ENCODE peak calls at places on chromosome 4, in ten cellular contexts. T, K, W, Q, L, G, H, F, J and V are unnamed samples.

GRCh38 chr4:24131954-24132673 is 242.3 kb upstream of the PPARGC1A start:
- DNase-seq in T (no peak), K (no peak), W (no peak), Q (no peak), L (no peak), G (no peak), H (no peak), F (no peak), J (no peak), V (no peak)

GRCh38 chr4:4901877-4902276 is 42.4 kb downstream of the MSX1 start:
- DNase-seq in T (no peak), K (peak; percentile 5), W (no peak), Q (no peak), L (no peak), G (no peak), H (no peak), F (no peak), J (no peak), V (peak; percentile 57)

GRCh38 chr4:122334828-122335227 is 44.0 kb upstream of the ADAD1 start:
- DNase-seq in T (no peak), K (no peak), W (no peak), Q (no peak), L (no peak), G (peak; percentile 51), H (no peak), F (no peak), J (no peak), V (no peak)

GRCh38 chr4:72418458-72418857 is 150.6 kb downstream of the ADAMTS3 start:
- DNase-seq in T (peak; percentile 90), K (no peak), W (peak; percentile 57), Q (no peak), L (no peak), G (peak; percentile 43), H (no peak), F (peak; percentile 64), J (no peak), V (no peak)

GRCh38 chr4:100067255-100067654 is 117.2 kb upstream of the H2AZ1 start:
- DNase-seq in T (no peak), K (no peak), W (no peak), Q (no peak), L (no peak), G (no peak), H (no peak), F (no peak), J (no peak), V (no peak)

GRCh38 chr4:150231108-150231770 is 153.0 kb downstream of the DCLK2 start:
- DNase-seq in T (peak; percentile 24), K (peak; percentile 40), W (no peak), Q (no peak), L (no peak), G (no peak), H (no peak), F (no peak), J (no peak), V (no peak)

GRCh38 chr4:81466841-81467671 is 4.7 kb downstream of the RASGEF1B start:
- DNase-seq in T (peak; percentile 81), K (peak; percentile 53), W (no peak), Q (peak; percentile 23), L (peak; percentile 67), G (peak; percentile 87), H (peak; percentile 74), F (no peak), J (peak; percentile 20), V (peak; percentile 90)

GRCh38 chr4:80161413-80162058 is 35.8 kb upstream of the PRDM8 start:
- DNase-seq in T (no peak), K (no peak), W (no peak), Q (no peak), L (no peak), G (no peak), H (no peak), F (no peak), J (no peak), V (no peak)

GRCh38 chr4:105633241-105633640 is 75.2 kb downstream of the INTS12 start:
- DNase-seq in T (no peak), K (no peak), W (no peak), Q (no peak), L (no peak), G (no peak), H (no peak), F (no peak), J (no peak), V (no peak)

GRCh38 chr4:143085224-143085623 is 99.5 kb upstream of the USP38 start:
- DNase-seq in T (peak; percentile 30), K (peak; percentile 2), W (no peak), Q (no peak), L (no peak), G (peak; percentile 72), H (no peak), F (no peak), J (no peak), V (no peak)

GRCh38 chr4:66169341-66169740 is 499.1 kb upstream of the EPHA5 start:
- DNase-seq in T (no peak), K (peak; percentile 4), W (no peak), Q (no peak), L (no peak), G (peak; percentile 4), H (no peak), F (no peak), J (no peak), V (peak; percentile 67)

GRCh38 chr4:108635070-108635655 is 14.8 kb downstream of the RPL34 start:
- DNase-seq in T (peak; percentile 75), K (no peak), W (no peak), Q (no peak), L (no peak), G (no peak), H (no peak), F (no peak), J (no peak), V (peak; percentile 44)

GRCh38 chr4:155772459-155773195 is 13.8 kb downstream of the GUCY1B1 start:
- DNase-seq in T (no peak), K (no peak), W (no peak), Q (no peak), L (no peak), G (no peak), H (no peak), F (no peak), J (no peak), V (no peak)

GRCh38 chr4:7460591-7460990 is 25.9 kb upstream of the PSAPL1 start:
- DNase-seq in T (no peak), K (no peak), W (no peak), Q (no peak), L (no peak), G (no peak), H (no peak), F (no peak), J (no peak), V (no peak)

GRCh38 chr4:87557348-87557747 is 28.2 kb upstream of the SPARCL1 start:
- DNase-seq in T (no peak), K (peak; percentile 24), W (no peak), Q (no peak), L (no peak), G (no peak), H (no peak), F (no peak), J (no peak), V (no peak)

GRCh38 chr4:23279377-23279988 is 586.7 kb downstream of the GBA3 start:
- DNase-seq in T (peak; percentile 7), K (no peak), W (no peak), Q (no peak), L (no peak), G (peak; percentile 71), H (no peak), F (no peak), J (no peak), V (no peak)

GRCh38 chr4:28723371-28723770 is 1862.7 kb downstream of the STIM2 start:
- DNase-seq in T (no peak), K (no peak), W (no peak), Q (no peak), L (no peak), G (no peak), H (no peak), F (no peak), J (no peak), V (peak; percentile 71)

GRCh38 chr4:22477136-22477793 is 38.6 kb downstream of the ADGRA3 start:
- DNase-seq in T (peak; percentile 24), K (no peak), W (no peak), Q (no peak), L (no peak), G (peak; percentile 49), H (no peak), F (no peak), J (no peak), V (no peak)

GRCh38 chr4:113683143-113683542 is 78.4 kb downstream of the CAMK2D start:
- DNase-seq in T (no peak), K (no peak), W (no peak), Q (peak; percentile 24), L (peak; percentile 58), G (no peak), H (no peak), F (no peak), J (peak; percentile 34), V (no peak)

GRCh38 chr4:99405433-99406115 is 29.6 kb downstream of the ADH7 start:
- DNase-seq in T (peak; percentile 90), K (peak; percentile 60), W (no peak), Q (peak; percentile 8), L (peak; percentile 64), G (peak; percentile 79), H (peak; percentile 77), F (no peak), J (peak; percentile 17), V (peak; percentile 92)

GRCh38 chr4:14807857-14808256 is 194.4 kb upstream of the CPEB2 start:
- DNase-seq in T (no peak), K (no peak), W (no peak), Q (no peak), L (no peak), G (no peak), H (no peak), F (no peak), J (no peak), V (no peak)